ENCODE peak calls at places on chromosome 17, in ten cellular contexts. W is upper lobe of right lung; L is tibial nerve; S is HCT116; Y is iPS DF 6.9; C is CD8-positive, alpha-beta memory T cell; Q is neural progenitor cell; H is thoracic aorta; O is spleen; A is MM.1S. U is an unnamed sample.

GRCh38 chr17:39077874-39078273 is 73.6 kb downstream of the PLXDC1 start:
- DNase-seq in C (no peak), S (no peak), Y (no peak), W (no peak), L (no peak), H (no peak), A (no peak), Q (no peak), O (no peak), U (no peak)

GRCh38 chr17:15469260-15469659 is 1.8 kb upstream of the CDRT4 start:
- DNase-seq in C (no peak), O (no peak), Y (no peak), L (peak; percentile 25), W (no peak), S (no peak), H (no peak), A (no peak), Q (no peak), U (no peak)

GRCh38 chr17:19703106-19703775 is 13.1 kb downstream of the SLC47A2 start:
- DNase-seq in Y (no peak), C (no peak), Q (no peak), S (no peak), O (no peak), L (no peak), A (no peak), W (peak; percentile 81), H (no peak), U (no peak)

GRCh38 chr17:57835333-57835900 is 14.4 kb downstream of the MRPS23 start:
- DNase-seq in C (no peak), Y (no peak), A (no peak), Q (no peak), W (no peak), H (no peak), L (no peak), S (no peak), O (no peak), U (no peak)

GRCh38 chr17:39739020-39739884 is 1.5 kb downstream of the GRB7 start:
- DNase-seq in Y (no peak), W (peak; percentile 86), H (no peak), Q (peak; percentile 73), C (peak; percentile 38), O (peak; percentile 70), L (no peak), S (peak; percentile 34), A (no peak), U (no peak)

GRCh38 chr17:73269329-73269615 is 7.6 kb upstream of the CPSF4L start:
- DNase-seq in Y (no peak), C (no peak), S (no peak), L (no peak), W (no peak), H (no peak), O (no peak), Q (no peak), A (no peak), U (no peak)

GRCh38 chr17:17214646-17215436 is 8.7 kb upstream of the PLD6 start:
- DNase-seq in S (no peak), H (no peak), A (no peak), C (no peak), L (no peak), Q (no peak), Y (no peak), O (no peak), W (no peak), U (no peak)

GRCh38 chr17:47797797-47798196 is 23.8 kb downstream of the OSBPL7 start:
- DNase-seq in C (no peak), O (no peak), L (no peak), W (no peak), Q (peak; percentile 52), H (no peak), S (no peak), A (peak; percentile 35), Y (no peak), U (no peak)

GRCh38 chr17:58491510-58492045 is 3.4 kb upstream of the HSF5 start:
- DNase-seq in O (no peak), S (no peak), A (no peak), H (no peak), L (no peak), C (no peak), W (no peak), Q (no peak), Y (no peak), U (no peak)

GRCh38 chr17:42980766-42981397 is 517 bp downstream of the RUNDC1 start:
- DNase-seq in S (peak; percentile 31), O (peak; percentile 91), C (peak; percentile 64), A (peak; percentile 79), H (no peak), Q (peak; percentile 78), W (peak; percentile 79), Y (no peak), L (no peak), U (peak; percentile 27)

GRCh38 chr17:11980813-11981212 is 16.5 kb downstream of the ZNF18 start:
- DNase-seq in A (no peak), S (no peak), O (no peak), H (no peak), L (no peak), W (no peak), Y (no peak), C (no peak), Q (no peak), U (no peak)
- H3K9me3 ChIP-seq in A (no peaks in the 10 kb centered on the region), S (no peaks in the 10 kb centered on the region), O (no peaks in the 10 kb centered on the region), H (no peaks in the 10 kb centered on the region), L (no peaks in the 10 kb centered on the region), W (no peaks in the 10 kb centered on the region), Y (no peaks in the 10 kb centered on the region), C (no peaks in the 10 kb centered on the region), Q (no peaks in the 10 kb centered on the region), U (no peaks in the 10 kb centered on the region)

DNA sequence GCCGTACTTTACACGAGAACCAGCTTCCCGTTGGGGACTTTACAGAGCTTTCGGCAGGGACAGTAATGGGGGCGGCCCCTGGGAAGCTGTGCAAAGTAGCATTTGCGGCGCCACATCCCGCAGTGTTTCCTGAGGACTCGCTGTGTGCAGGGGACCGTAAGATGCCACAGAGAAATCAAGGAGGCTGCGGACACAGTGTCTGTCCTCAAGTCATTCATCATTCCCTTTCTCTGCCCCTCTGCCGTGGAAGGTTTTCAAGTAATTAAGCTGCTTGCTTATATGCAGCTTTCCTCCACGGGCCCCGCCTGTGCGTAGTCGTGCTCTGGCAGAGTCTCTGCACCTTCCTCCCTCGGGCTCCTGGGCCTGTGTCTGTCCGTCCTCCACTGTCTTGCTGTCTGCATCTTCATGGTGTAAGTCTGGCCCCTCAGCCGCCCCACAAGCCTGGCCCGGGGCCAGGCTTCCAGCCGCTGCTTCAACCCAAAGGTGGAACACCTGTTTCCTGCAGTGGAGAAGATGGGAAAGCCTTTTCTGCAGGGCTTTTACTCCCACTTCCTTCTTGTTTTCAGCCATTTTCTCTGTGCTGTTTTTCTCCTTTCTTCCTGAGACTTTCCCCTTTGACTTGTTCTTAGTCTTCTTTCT is 216.9 kb upstream of the CHMP6 start:
- DNase-seq in C (no peak), H (no peak), A (no peak), Y (no peak), Q (no peak), S (no peak), O (no peak), W (no peak), L (no peak), U (no peak)
- H3K27ac ChIP-seq in C (no peak overlapping the region), H (no peak overlapping the region), A (no peak overlapping the region), Y (no peak overlapping the region), Q (no peak overlapping the region), S (no peak overlapping the region), O (peak overlapping the region; percentile 15), W (no peak overlapping the region), L (no peak overlapping the region), U (peak overlapping the region; percentile 16)

DNA sequence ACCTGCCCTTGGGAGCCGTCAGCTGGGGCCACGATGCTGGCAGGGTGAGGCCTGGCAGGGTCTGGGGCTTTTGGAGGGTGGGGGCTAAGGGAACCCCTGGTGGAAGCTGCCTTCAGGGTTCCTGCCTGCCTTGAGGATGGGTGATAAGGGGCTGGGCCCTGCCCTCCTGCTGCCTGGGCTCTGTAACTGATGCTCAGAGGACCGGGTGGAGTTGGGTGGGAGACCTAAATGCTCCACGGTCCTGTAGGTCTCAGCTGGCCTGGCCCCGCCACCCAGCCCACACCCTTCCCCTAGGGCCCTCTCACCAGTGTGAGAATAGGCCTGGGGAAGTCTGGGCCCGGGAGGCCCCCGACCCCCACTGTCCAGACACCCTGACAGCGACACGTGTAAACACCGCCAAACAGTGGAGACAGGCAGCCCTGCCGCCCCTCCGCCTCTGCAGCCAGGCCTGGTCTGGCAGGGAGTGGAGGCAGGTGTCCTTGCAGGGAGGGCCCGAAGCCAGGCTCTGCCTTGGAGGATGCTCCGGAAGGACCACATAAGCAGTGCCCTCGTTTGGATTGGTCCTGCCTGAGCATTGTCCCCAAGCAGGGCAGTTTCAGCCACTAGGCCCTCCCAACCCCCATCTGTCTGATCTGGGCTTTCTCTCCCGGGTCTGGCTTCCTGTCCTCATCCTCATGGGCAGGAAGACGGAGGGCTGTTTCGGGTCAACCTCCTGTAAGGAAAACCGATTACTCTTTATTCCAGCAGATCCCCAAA is 6.5 kb upstream of the BAHCC1 start:
- DNase-seq in S (no peak), Q (peak; percentile 80), C (no peak), O (no peak), W (no peak), A (no peak), Y (no peak), L (no peak), H (no peak), U (no peak)
- H3K27me3 ChIP-seq in S (no peaks in the 10 kb centered on the region), Q (peaks cover 70% of the 10 kb centered on the region), C (peaks cover 55% of the 10 kb centered on the region), O (peaks cover 100% of the 10 kb centered on the region), W (no peaks in the 10 kb centered on the region), A (peaks cover 89% of the 10 kb centered on the region), Y (peaks cover 73% of the 10 kb centered on the region), L (no peaks in the 10 kb centered on the region), H (no peaks in the 10 kb centered on the region), U (peaks cover 50% of the 10 kb centered on the region)

DNA sequence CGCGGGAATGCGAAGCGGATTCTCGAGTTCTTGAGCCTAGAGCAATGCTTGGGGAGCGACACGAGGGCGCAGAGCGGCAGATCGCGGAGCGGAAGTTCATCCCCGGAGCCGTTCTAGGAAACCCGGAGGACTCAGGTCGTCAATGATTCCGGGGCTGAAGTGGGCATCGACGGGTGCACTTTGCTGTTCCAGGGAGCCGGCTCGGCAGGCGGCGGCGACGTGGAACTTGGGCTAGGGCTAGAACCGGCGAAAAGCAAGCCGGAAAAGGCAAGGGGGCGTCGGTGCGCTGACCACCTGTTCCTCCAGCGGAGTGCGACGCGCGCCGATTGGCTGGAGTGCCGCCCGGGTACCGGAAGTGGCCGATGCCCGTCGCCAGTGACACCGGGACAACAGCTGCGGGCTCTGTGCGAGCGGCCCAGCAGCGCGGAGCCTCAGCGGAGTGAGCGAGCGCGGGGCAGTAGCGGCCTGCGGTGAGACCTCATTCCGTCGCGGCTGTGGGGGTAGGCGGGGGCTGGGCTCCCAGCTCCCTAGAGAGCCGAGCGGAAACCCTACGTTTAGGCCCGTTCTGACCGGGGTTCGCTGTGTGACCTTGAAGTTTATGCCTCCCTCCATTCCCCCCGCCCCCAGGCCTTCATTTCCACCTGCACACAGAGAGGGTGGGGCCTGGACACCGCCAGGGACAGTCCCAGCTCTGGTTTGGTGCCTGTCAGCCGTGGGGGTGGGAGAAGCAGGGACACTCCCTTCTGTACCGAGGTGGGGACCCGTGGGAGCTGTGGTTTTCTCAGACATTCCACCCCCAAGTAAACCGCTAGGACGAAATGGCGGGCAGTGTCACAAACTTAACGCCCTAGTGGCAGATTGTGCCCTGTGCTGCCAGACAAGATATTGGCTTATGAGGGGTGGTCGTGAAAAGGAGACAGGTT is at the start of gene ZFP3:
- DNase-seq in A (no peak), Q (peak; percentile 3), L (peak; percentile 42), H (no peak), C (peak; percentile 78), Y (no peak), S (no peak), W (peak; percentile 95), O (peak; percentile 97), U (peak; percentile 88)
- H3K9me3 ChIP-seq in A (no peaks in the 10 kb centered on the region), Q (no peaks in the 10 kb centered on the region), L (peaks cover 2% of the 10 kb centered on the region), H (no peaks in the 10 kb centered on the region), C (no peaks in the 10 kb centered on the region), Y (no peaks in the 10 kb centered on the region), S (no peaks in the 10 kb centered on the region), W (no peaks in the 10 kb centered on the region), O (peaks cover 13% of the 10 kb centered on the region), U (no peaks in the 10 kb centered on the region)

GRCh38 chr17:81708739-81709185 is 3.3 kb upstream of the SLC25A10 start:
- DNase-seq in O (peak; percentile 76), Y (no peak), S (no peak), H (no peak), Q (no peak), W (no peak), C (no peak), A (no peak), L (no peak), U (no peak)
- H3K27ac ChIP-seq in O (no peak overlapping the region), Y (no peak overlapping the region), S (peak overlapping the region; percentile 2), H (no peak overlapping the region), Q (peak overlapping the region; percentile 63), W (no peak overlapping the region), C (no peak overlapping the region), A (no peak overlapping the region), L (no peak overlapping the region), U (no peak overlapping the region)